ENCODE peak calls at places on chromosomes 13 and 19, in eight cellular contexts. One of them, this sample, is unnamed.
A peak's percentile ranks its signal among the peaks of the same experiment; 100 is the strongest.

GRCh38 chr13:28402057-28402381 is 92.9 kb downstream of the FLT1 start:
- DNase-seq in HCT116: no peak
- DNase-seq in NCI-H1048: no peak
- DNase-seq in anterior cingulate cortex: no peak
- DNase-seq in left colon: no peak
- DNase-seq in neural progenitor cell: no peak
- DNase-seq in left ventricle myocardium inferior: no peak
- DNase-seq in NCI-H1417: no peak
- DNase-seq in this sample: no peak

GRCh38 chr19:33431986-33432385 is 58.5 kb downstream of the CEBPG start:
- DNase-seq in HCT116: no peak
- DNase-seq in anterior cingulate cortex: no peak
- DNase-seq in NCI-H1048: no peak
- DNase-seq in left colon: no peak
- DNase-seq in neural progenitor cell: no peak
- DNase-seq in left ventricle myocardium inferior: no peak
- DNase-seq in NCI-H1417: peak; percentile 18
- DNase-seq in this sample: no peak

GRCh38 chr19:36987091-36987490 is 71.0 kb downstream of the ZNF568 start:
- DNase-seq in neural progenitor cell: no peak
- DNase-seq in HCT116: no peak
- DNase-seq in NCI-H1048: no peak
- DNase-seq in left ventricle myocardium inferior: no peak
- DNase-seq in left colon: no peak
- DNase-seq in NCI-H1417: no peak
- DNase-seq in anterior cingulate cortex: no peak
- DNase-seq in this sample: no peak

GRCh38 chr19:38250821-38251563 is 5.2 kb downstream of the PPP1R14A start:
- DNase-seq in NCI-H1048: no peak
- DNase-seq in neural progenitor cell: no peak
- DNase-seq in left colon: peak; percentile 80
- DNase-seq in HCT116: no peak
- DNase-seq in anterior cingulate cortex: peak; percentile 67
- DNase-seq in left ventricle myocardium inferior: peak; percentile 85
- DNase-seq in NCI-H1417: peak; percentile 18
- DNase-seq in this sample: peak; percentile 91

GRCh38 chr19:48183356-48183755 is 12.9 kb downstream of the ZSWIM9 start:
- DNase-seq in neural progenitor cell: no peak
- DNase-seq in NCI-H1048: no peak
- DNase-seq in HCT116: no peak
- DNase-seq in left ventricle myocardium inferior: no peak
- DNase-seq in anterior cingulate cortex: no peak
- DNase-seq in NCI-H1417: no peak
- DNase-seq in left colon: no peak
- DNase-seq in this sample: no peak

GRCh38 chr13:28094311-28094710 is 6.1 kb downstream of the FLT3 start:
- DNase-seq in left ventricle myocardium inferior: no peak
- DNase-seq in NCI-H1048: no peak
- DNase-seq in NCI-H1417: no peak
- DNase-seq in neural progenitor cell: no peak
- DNase-seq in HCT116: no peak
- DNase-seq in anterior cingulate cortex: no peak
- DNase-seq in left colon: no peak
- DNase-seq in this sample: no peak

GRCh38 chr13:114002009-114002544 is 28.2 kb upstream of the C13orf46 start:
- DNase-seq in neural progenitor cell: peak; percentile 43
- DNase-seq in NCI-H1048: no peak
- DNase-seq in HCT116: no peak
- DNase-seq in NCI-H1417: no peak
- DNase-seq in left colon: peak; percentile 51
- DNase-seq in left ventricle myocardium inferior: no peak
- DNase-seq in anterior cingulate cortex: no peak
- DNase-seq in this sample: no peak

GRCh38 chr19:45253396-45254027 is 2.4 kb downstream of the MARK4 start:
- DNase-seq in HCT116: no peak
- DNase-seq in NCI-H1417: no peak
- DNase-seq in left colon: no peak
- DNase-seq in anterior cingulate cortex: no peak
- DNase-seq in neural progenitor cell: no peak
- DNase-seq in NCI-H1048: no peak
- DNase-seq in left ventricle myocardium inferior: no peak
- DNase-seq in this sample: no peak

GRCh38 chr19:46265217-46265828 is 31.5 kb upstream of the HIF3A start:
- DNase-seq in neural progenitor cell: peak; percentile 89
- DNase-seq in left ventricle myocardium inferior: no peak
- DNase-seq in HCT116: peak; percentile 77
- DNase-seq in anterior cingulate cortex: peak; percentile 47
- DNase-seq in NCI-H1417: peak; percentile 91
- DNase-seq in left colon: no peak
- DNase-seq in NCI-H1048: peak; percentile 20
- DNase-seq in this sample: no peak

GRCh38 chr19:45901432-45901903 is 945 bp downstream of the MYPOP start:
- DNase-seq in left ventricle myocardium inferior: peak; percentile 53
- DNase-seq in neural progenitor cell: peak; percentile 62
- DNase-seq in anterior cingulate cortex: no peak
- DNase-seq in NCI-H1048: no peak
- DNase-seq in left colon: no peak
- DNase-seq in HCT116: no peak
- DNase-seq in NCI-H1417: peak; percentile 40
- DNase-seq in this sample: peak; percentile 78

GRCh38 chr19:18794029-18794313 is 2.9 kb upstream of the COMP start:
- DNase-seq in NCI-H1048: no peak
- DNase-seq in HCT116: no peak
- DNase-seq in left colon: no peak
- DNase-seq in NCI-H1417: no peak
- DNase-seq in left ventricle myocardium inferior: no peak
- DNase-seq in anterior cingulate cortex: no peak
- DNase-seq in neural progenitor cell: no peak
- DNase-seq in this sample: no peak

GRCh38 chr13:99383511-99383921 is 76.3 kb upstream of the GPR183 start:
- DNase-seq in neural progenitor cell: no peak
- DNase-seq in HCT116: no peak
- DNase-seq in left ventricle myocardium inferior: no peak
- DNase-seq in anterior cingulate cortex: no peak
- DNase-seq in NCI-H1417: no peak
- DNase-seq in left colon: no peak
- DNase-seq in NCI-H1048: no peak
- DNase-seq in this sample: peak; percentile 53

GRCh38 chr19:2624537-2625091 is 77.9 kb downstream of the GNG7 start:
- DNase-seq in left colon: no peak
- DNase-seq in neural progenitor cell: peak; percentile 43
- DNase-seq in NCI-H1417: peak; percentile 54
- DNase-seq in anterior cingulate cortex: no peak
- DNase-seq in NCI-H1048: no peak
- DNase-seq in left ventricle myocardium inferior: peak; percentile 74
- DNase-seq in HCT116: no peak
- DNase-seq in this sample: no peak

GRCh38 chr19:30873691-30874090 is 475.5 kb downstream of the TSHZ3 start:
- DNase-seq in HCT116: no peak
- DNase-seq in NCI-H1417: no peak
- DNase-seq in left colon: no peak
- DNase-seq in left ventricle myocardium inferior: no peak
- DNase-seq in neural progenitor cell: no peak
- DNase-seq in NCI-H1048: no peak
- DNase-seq in anterior cingulate cortex: no peak
- DNase-seq in this sample: no peak

GRCh38 chr13:73351730-73352129 is 292.9 kb downstream of the KLF5 start:
- DNase-seq in HCT116: no peak
- DNase-seq in NCI-H1417: no peak
- DNase-seq in neural progenitor cell: no peak
- DNase-seq in NCI-H1048: no peak
- DNase-seq in anterior cingulate cortex: no peak
- DNase-seq in left ventricle myocardium inferior: no peak
- DNase-seq in left colon: no peak
- DNase-seq in this sample: no peak

GRCh38 chr13:23074054-23074805 is 106.5 kb upstream of the SGCG start:
- DNase-seq in left colon: no peak
- DNase-seq in neural progenitor cell: no peak
- DNase-seq in NCI-H1048: no peak
- DNase-seq in HCT116: no peak
- DNase-seq in left ventricle myocardium inferior: no peak
- DNase-seq in NCI-H1417: peak; percentile 82
- DNase-seq in anterior cingulate cortex: no peak
- DNase-seq in this sample: no peak

GRCh38 chr19:13087295-13087694 is 15.4 kb downstream of the LYL1 start:
- DNase-seq in anterior cingulate cortex: no peak
- DNase-seq in NCI-H1048: no peak
- DNase-seq in NCI-H1417: no peak
- DNase-seq in neural progenitor cell: no peak
- DNase-seq in left ventricle myocardium inferior: no peak
- DNase-seq in HCT116: no peak
- DNase-seq in left colon: no peak
- DNase-seq in this sample: peak; percentile 62

GRCh38 chr13:30863231-30863630 is 42.8 kb upstream of the MEDAG start:
- DNase-seq in neural progenitor cell: peak; percentile 28
- DNase-seq in left colon: no peak
- DNase-seq in left ventricle myocardium inferior: no peak
- DNase-seq in NCI-H1048: no peak
- DNase-seq in HCT116: no peak
- DNase-seq in NCI-H1417: no peak
- DNase-seq in anterior cingulate cortex: no peak
- DNase-seq in this sample: peak; percentile 61